ENCODE peak calls at places on chromosomes 4 and X, in four cellular contexts. J is fibroblast of lung, C is neuronal stem cell, S is PC-3. D is an unnamed sample.

GRCh38 chrX:47030339-47030738 is 47.9 kb upstream of the RGN start:
- DNase-seq in C (peak; percentile 54), J (peak; percentile 80), S (peak; percentile 89), D (peak; percentile 58)

GRCh38 chr4:16289872-16290554 is 63.7 kb upstream of the TAPT1 start:
- DNase-seq in J (peak; percentile 61), S (peak; percentile 60), C (peak; percentile 12), D (peak; percentile 58)

GRCh38 chrX:102345916-102346315 is 93.9 kb downstream of the NXF2B start:
- DNase-seq in C (peak; percentile 31), S (peak; percentile 70), J (peak; percentile 34), D (peak; percentile 39)

GRCh38 chr4:68984947-68985346 is 33.3 kb upstream of the UGT2A3 start:
- DNase-seq in C (no peak), J (no peak), S (no peak), D (no peak)

GRCh38 chr4:11149612-11150259 is 279.0 kb downstream of the HS3ST1 start:
- DNase-seq in C (no peak), J (no peak), S (no peak), D (no peak)

GRCh38 chr4:25343671-25344070 is 31.1 kb downstream of the ZCCHC4 start:
- DNase-seq in J (no peak), C (no peak), S (peak; percentile 13), D (peak; percentile 34)

GRCh38 chr4:73589887-73590801 is 30.1 kb downstream of the RASSF6 start:
- DNase-seq in C (no peak), J (no peak), S (no peak), D (no peak)

GRCh38 chrX:67614414-67614813 is 70.6 kb downstream of the AR start:
- DNase-seq in S (peak; percentile 1), C (no peak), J (peak; percentile 55), D (peak; percentile 65)

GRCh38 chr4:4422856-4423485 is 36.1 kb downstream of the NSG1 start:
- DNase-seq in J (no peak), C (no peak), S (no peak), D (no peak)

GRCh38 chrX:8988456-8988855 is 45.5 kb downstream of the FAM9B start:
- DNase-seq in C (no peak), J (peak; percentile 74), S (peak; percentile 61), D (peak; percentile 77)

GRCh38 chr4:165464813-165465381 is 86.1 kb downstream of the CPE start:
- DNase-seq in C (peak; percentile 20), J (peak; percentile 73), S (peak; percentile 51), D (peak; percentile 72)

GRCh38 chr4:6418193-6418755 is 54.1 kb downstream of the PPP2R2C start:
- DNase-seq in J (no peak), C (no peak), S (no peak), D (no peak)

GRCh38 chr4:129950217-129950616 is 854.3 kb downstream of the C4orf33 start:
- DNase-seq in S (no peak), C (no peak), J (no peak), D (no peak)

GRCh38 chr4:149521611-149522010 is 294.0 kb downstream of the IQCM start:
- DNase-seq in S (peak; percentile 46), J (peak; percentile 21), C (peak; percentile 2), D (peak; percentile 65)

GRCh38 chrX:67619253-67619652 is 75.4 kb downstream of the AR start:
- DNase-seq in S (no peak), C (no peak), J (peak; percentile 61), D (peak; percentile 84)

GRCh38 chr4:119692001-119692400 is 63.4 kb upstream of the PDE5A start:
- DNase-seq in J (peak; percentile 60), C (no peak), S (peak; percentile 25), D (peak; percentile 80)

GRCh38 chrX:17078031-17078730 is 131.7 kb downstream of the REPS2 start:
- DNase-seq in J (peak; percentile 11), C (no peak), S (peak; percentile 42), D (peak; percentile 59)

GRCh38 chrX:55056820-55057690 is 17.8 kb upstream of the PAGE2B start:
- DNase-seq in J (peak; percentile 1), C (no peak), S (peak; percentile 10), D (peak; percentile 47)

GRCh38 chrX:49276671-49277519 is 7.3 kb downstream of the PPP1R3F start:
- DNase-seq in J (no peak), C (no peak), S (no peak), D (peak; percentile 38)

GRCh38 chr4:174154455-174154854 is 129.0 kb downstream of the FBXO8 start:
- DNase-seq in J (peak; percentile 84), S (peak; percentile 49), C (no peak), D (peak; percentile 89)

GRCh38 chrX:49162620-49163019 is at the start of gene MAGIX:
- DNase-seq in J (no peak), S (peak; percentile 30), C (no peak), D (no peak)

GRCh38 chrX:153924149-153924861 is 1.8 kb downstream of the ARHGAP4 start:
- DNase-seq in S (peak; percentile 42), J (peak; percentile 53), C (no peak), D (peak; percentile 60)

GRCh38 chr4:55121246-55121645 is 4.1 kb downstream of the KDR start:
- DNase-seq in S (peak; percentile 29), C (no peak), J (no peak), D (no peak)

GRCh38 chr4:46444318-46444717 is 54.4 kb upstream of the GABRA2 start:
- DNase-seq in S (no peak), C (no peak), J (peak; percentile 39), D (no peak)

GRCh38 chr4:92305148-92305877 is 1.5 kb downstream of the GRID2 start:
- DNase-seq in J (peak; percentile 63), C (peak; percentile 82), S (peak; percentile 63), D (peak; percentile 51)

GRCh38 chrX:39725928-39726619 is 371.7 kb downstream of the BCOR start:
- DNase-seq in S (peak; percentile 35), C (no peak), J (peak; percentile 71), D (peak; percentile 85)

GRCh38 chr4:12211636-12212035 is 782.9 kb upstream of the HS3ST1 start:
- DNase-seq in J (no peak), C (no peak), S (no peak), D (no peak)

GRCh38 chrX:11890843-11891514 is 132.9 kb downstream of the MSL3 start:
- DNase-seq in C (no peak), S (no peak), J (peak; percentile 1), D (no peak)

GRCh38 chr4:74114234-74114633 is 15.2 kb upstream of the CXCL2 start:
- DNase-seq in J (peak; percentile 42), S (peak; percentile 96), C (no peak), D (peak; percentile 92)

GRCh38 chrX:12949927-12950656 is 24.8 kb upstream of the TMSB4X start:
- DNase-seq in J (peak; percentile 92), S (no peak), C (no peak), D (peak; percentile 90)

GRCh38 chr4:122218762-122219161 is 66.6 kb downstream of the BLTP1 start:
- DNase-seq in C (no peak), S (peak; percentile 13), J (peak; percentile 39), D (peak; percentile 29)

GRCh38 chrX:8052909-8053308 is 118.2 kb downstream of the VCX2 start:
- DNase-seq in S (no peak), C (no peak), J (no peak), D (no peak)

GRCh38 chr4:83043801-83044407 is 8.9 kb downstream of the COPS4 start:
- DNase-seq in S (peak; percentile 42), J (peak; percentile 65), C (no peak), D (peak; percentile 89)

DNA sequence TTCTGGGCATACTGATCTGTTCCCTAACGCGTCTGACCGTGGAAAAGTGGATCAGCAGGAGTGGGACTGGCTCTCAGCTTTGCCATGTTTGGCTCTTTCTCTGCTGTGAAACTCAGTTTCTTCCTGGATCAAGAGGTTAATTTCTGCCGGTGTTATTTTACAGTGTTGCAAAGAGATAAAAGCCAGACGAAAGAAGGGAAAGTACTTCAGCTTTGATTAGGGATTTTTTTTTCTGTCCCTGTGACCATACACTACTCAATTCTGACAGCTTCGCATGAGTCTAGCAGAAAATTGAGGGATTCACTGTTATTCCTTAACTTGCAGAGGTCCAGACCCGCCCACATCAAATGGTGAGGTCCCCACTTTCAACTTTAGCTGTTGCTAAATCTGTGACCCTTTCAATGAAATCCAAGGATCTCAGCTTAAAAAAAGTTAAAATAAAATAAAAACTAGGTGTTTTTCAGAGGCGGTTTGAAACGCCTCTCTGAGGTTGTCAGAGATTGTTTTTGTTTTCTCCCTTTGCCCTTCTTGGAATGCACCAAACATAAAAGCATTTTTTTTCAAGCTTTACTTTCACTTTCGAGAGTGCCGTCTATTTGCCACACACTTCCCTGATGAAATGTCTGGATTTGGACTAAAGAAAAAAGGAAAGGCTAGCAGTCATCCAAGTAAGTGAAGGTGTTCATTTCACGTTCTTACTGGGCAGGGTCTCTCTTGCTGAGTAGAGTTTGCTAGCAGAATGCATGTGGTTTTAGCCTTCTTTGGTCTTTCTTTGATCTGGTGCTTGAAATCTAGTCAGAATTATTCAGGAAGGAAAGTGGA is at the start of gene TLR3:
- DNase-seq in S (peak; percentile 20), J (peak; percentile 54), C (no peak), D (peak; percentile 61)
- H2AFZ ChIP-seq in S (peak within 1 kb of the TSS; percentile 92), J (peak within 1 kb of the TSS; percentile 25), C (peak within 1 kb of the TSS; percentile 67), D (peak within 1 kb of the TSS; percentile 96)

DNA sequence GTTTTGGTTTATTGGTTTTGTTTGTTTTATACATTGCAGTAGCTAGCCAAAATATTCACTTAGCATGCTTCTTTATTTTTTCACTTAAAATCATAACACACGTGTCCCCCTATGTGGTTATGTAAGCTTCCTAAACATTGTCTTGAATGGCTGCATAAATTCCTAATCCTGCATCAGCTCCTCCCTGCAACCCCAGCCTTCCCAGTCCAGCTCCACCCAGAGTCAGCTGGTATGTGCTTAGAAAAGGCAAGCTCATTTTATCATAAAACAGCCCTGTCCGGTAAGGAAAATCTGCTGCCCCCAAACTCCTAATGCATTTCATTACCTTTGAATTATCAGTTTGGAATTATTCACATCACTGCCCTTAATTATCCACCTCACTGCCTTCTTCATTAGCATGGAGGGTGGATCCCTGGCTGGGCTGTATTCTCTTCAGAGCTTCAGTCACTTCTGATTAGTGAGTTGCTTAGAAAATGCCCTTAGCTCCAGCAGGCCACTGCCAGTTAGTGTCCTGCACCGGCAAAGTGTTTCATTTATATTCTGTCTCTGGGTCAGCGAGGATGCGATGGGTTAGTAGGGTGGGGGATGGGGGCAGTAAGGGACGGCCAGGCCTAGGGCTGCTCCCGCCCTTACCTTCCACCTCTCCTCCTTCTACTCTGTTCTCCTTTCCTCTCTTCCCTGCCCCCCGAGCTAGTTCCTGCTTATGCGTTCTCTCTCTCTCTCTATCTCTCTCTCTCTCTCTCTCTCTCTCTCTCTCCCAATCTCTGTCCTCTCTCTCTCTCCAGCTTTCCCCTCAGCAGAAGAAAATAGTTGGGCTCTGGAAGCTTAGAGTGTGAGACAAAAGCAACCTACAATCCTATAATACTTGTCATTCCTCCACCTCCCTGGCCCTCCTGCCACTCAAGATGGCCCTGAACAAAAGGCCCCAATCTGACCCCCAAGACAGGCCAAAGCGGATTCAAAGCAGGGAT is 174.8 kb upstream of the KLF3 start:
- DNase-seq in C (peak; percentile 91), S (no peak), J (peak; percentile 42), D (peak; percentile 27)
- H3K27ac ChIP-seq in C (peak overlapping the region; percentile 99), S (no peak overlapping the region), J (no peak overlapping the region), D (no peak overlapping the region)

GRCh38 chr4:168491563-168491962 is 5.3 kb upstream of the PALLD start:
- DNase-seq in C (no peak), J (no peak), S (no peak), D (no peak)
- H2AFZ ChIP-seq in C (no peak overlapping the region), J (no peak overlapping the region), S (no peak overlapping the region), D (no peak overlapping the region)

GRCh38 chr4:139721789-139722188 is 56.2 kb downstream of the MGST2 start:
- DNase-seq in J (no peak), S (no peak), C (no peak), D (no peak)

GRCh38 chr4:139720806-139721205 is 55.2 kb downstream of the MGST2 start:
- DNase-seq in S (no peak), C (no peak), J (peak; percentile 38), D (peak; percentile 14)

GRCh38 chr4:139718358-139718757 is 52.7 kb downstream of the MGST2 start:
- DNase-seq in J (no peak), C (no peak), S (no peak), D (no peak)

GRCh38 chr4:139718833-139719232 is 53.2 kb downstream of the MGST2 start:
- DNase-seq in C (no peak), S (no peak), J (no peak), D (no peak)

GRCh38 chr4:139719381-139720101 is 53.9 kb downstream of the MGST2 start:
- DNase-seq in J (no peak), C (no peak), S (no peak), D (no peak)
- H3K27ac ChIP-seq in J (no peak overlapping the region), C (no peak overlapping the region), S (no peak overlapping the region), D (no peak overlapping the region)

D was measured in GM23248.